ENCODE peak calls at places on chromosomes 6 and 20, in seven cellular contexts. E is neuronal stem cell, S is IMR-90, O is mesenchymal stem cell, G is H9, U is H1, K is trophoblast cell. R is an unnamed sample.

GRCh38 chr6:11224252-11224965 is 8.1 kb downstream of the NEDD9 start:
- DNase-seq in E (no peak), S (peak), O (peak), K (no peak), G (no peak), U (no peak), R (no peak)

GRCh38 chr6:110761371-110761770 is 53.9 kb downstream of the CDK19 start:
- DNase-seq in O (peak), U (no peak), G (no peak), K (peak), E (no peak), S (no peak), R (no peak)

GRCh38 chr6:162538643-162539064 is 188.9 kb downstream of the PRKN start:
- DNase-seq in G (no peak), E (no peak), K (no peak), S (no peak), U (no peak), O (no peak), R (no peak)

GRCh38 chr6:37538107-37538506 is 38.4 kb upstream of the CCDC167 start:
- DNase-seq in G (peak), S (no peak), U (peak), E (no peak), K (no peak), O (no peak), R (peak)

GRCh38 chr6:100468966-100469859 is 4.5 kb upstream of the SIM1 start:
- DNase-seq in G (peak), S (no peak), U (peak), E (no peak), K (no peak), O (no peak), R (no peak)

GRCh38 chr6:73704260-73704659 is 8.3 kb downstream of the CD109 start:
- DNase-seq in G (no peak), S (peak), O (peak), E (no peak), U (no peak), K (peak), R (peak)

GRCh38 chr6:30129818-30130679 is 5.9 kb upstream of the TRIM40 start:
- DNase-seq in U (no peak), E (no peak), O (no peak), K (no peak), G (no peak), S (no peak), R (no peak)

GRCh38 chr6:133191323-133191722 is 49.8 kb upstream of the EYA4 start:
- DNase-seq in K (no peak), S (no peak), U (no peak), E (no peak), O (no peak), G (no peak), R (peak)

GRCh38 chr6:9647043-9647520 is 767.8 kb downstream of the TFAP2A start:
- DNase-seq in K (peak), G (no peak), O (no peak), U (no peak), S (peak), E (no peak), R (no peak)

GRCh38 chr6:55898342-55898741 is 23.0 kb upstream of the BMP5 start:
- DNase-seq in O (peak), E (no peak), S (peak), U (no peak), K (no peak), G (no peak), R (no peak)

GRCh38 chr6:38603492-38603891 is 36.2 kb downstream of the BTBD9 start:
- DNase-seq in U (no peak), O (no peak), S (no peak), E (no peak), G (no peak), K (no peak), R (no peak)

GRCh38 chr20:52201395-52201794 is 9.8 kb upstream of the ZFP64 start:
- DNase-seq in U (no peak), S (no peak), O (no peak), G (no peak), E (no peak), K (no peak), R (no peak)

GRCh38 chr6:65113581-65113980 is 593.4 kb downstream of the EYS start:
- DNase-seq in K (no peak), U (no peak), O (peak), E (no peak), S (peak), G (no peak), R (no peak)

GRCh38 chr6:107607109-107607508 is 117.2 kb downstream of the SOBP start:
- DNase-seq in K (no peak), E (no peak), G (no peak), S (no peak), U (no peak), O (no peak), R (no peak)

GRCh38 chr6:142820336-142821016 is 124.5 kb downstream of the HIVEP2 start:
- DNase-seq in S (no peak), G (no peak), U (no peak), O (no peak), E (no peak), K (no peak), R (no peak)

GRCh38 chr6:38193051-38193450 is 373.5 kb downstream of the ZFAND3 start:
- DNase-seq in U (peak), G (peak), O (no peak), E (no peak), K (no peak), S (no peak), R (peak)

GRCh38 chr6:7589949-7590917 is at the start of gene SNRNP48:
- DNase-seq in O (peak), U (peak), E (peak), S (peak), G (peak), K (peak), R (peak)

GRCh38 chr6:7585287-7585930 is 4.6 kb upstream of the SNRNP48 start:
- DNase-seq in O (no peak), G (no peak), E (no peak), U (no peak), S (no peak), K (no peak), R (no peak)

GRCh38 chr6:7589221-7589620 is 777 bp upstream of the SNRNP48 start:
- DNase-seq in O (no peak), S (no peak), U (no peak), K (no peak), G (no peak), E (no peak), R (no peak)

GRCh38 chr6:7590918-7591302 is 912 bp downstream of the SNRNP48 start:
- DNase-seq in E (no peak), G (no peak), S (peak), O (peak), U (no peak), K (no peak), R (peak)

DNA sequence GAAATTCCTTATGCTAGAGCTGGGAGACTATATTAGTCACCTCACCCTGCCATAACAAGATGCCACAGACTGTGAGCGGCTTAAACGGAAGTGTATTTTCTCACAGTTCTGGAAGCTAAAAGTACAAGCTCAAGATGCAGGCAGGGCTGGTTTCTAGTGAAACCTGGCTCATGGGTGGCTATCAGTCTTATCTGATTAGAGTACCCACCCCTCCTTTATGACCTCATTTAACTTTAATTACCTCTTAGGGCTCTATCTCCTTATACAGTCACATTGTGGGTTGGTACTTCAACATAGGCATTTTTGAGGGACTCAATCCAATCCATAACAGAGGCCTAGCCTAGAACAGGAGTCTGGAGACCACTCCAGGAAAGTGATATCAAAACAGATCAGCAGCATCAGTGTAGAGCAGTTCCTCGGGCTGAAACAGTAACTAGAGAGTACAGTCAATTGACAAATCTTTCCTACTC is 2.3 kb upstream of the SNRNP48 start:
- DNase-seq in O (peak), U (no peak), K (peak), E (no peak), G (no peak), S (peak), R (peak)
- H2AK5ac ChIP-seq in O (no peak), U (no peak), K (no peak), E (no peak), G (no peak), S (no peak), R (no peak)

DNA sequence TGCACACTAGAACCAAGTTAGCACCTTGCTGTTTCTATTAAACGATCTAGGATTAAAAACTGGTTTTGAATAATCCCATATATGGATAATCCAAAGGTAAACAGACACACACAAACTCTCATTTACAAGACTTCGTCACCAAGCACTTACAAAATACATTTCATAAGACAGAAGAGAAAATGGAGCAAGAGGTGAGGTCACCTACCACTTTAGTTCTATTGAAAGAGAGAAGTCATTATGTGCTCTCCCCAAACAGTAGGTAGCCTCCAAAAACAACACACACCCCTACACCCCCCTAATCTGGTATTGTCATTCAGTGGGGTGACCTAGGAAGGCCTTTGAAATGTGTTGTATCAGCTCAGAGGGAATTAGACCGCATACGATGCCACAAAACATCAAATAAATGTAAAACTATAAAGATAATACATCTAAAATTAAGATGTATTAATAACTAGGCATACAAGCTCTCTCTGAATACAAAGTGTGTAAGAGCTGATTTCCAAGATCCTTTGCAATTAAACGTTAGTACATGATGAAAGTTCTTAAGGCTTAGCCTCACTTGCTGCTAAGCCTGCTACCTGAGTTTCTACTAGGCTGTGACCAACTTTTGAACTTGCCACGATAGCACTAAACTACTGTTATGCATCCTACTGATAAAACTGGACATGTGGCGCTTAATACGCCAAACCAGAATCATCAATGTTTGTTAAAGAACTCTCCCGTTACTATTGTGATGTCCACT is 1.6 kb downstream of the SRPK1 start:
- DNase-seq in O (peak), U (no peak), E (no peak), K (no peak), S (peak), G (no peak), R (no peak)
- H2AK5ac ChIP-seq in O (no peak), U (no peak), E (no peak), K (no peak), S (peak), G (no peak), R (peak)

GRCh38 chr20:7883309-7883708 is 56.9 kb downstream of the HAO1 start:
- DNase-seq in G (no peak), E (no peak), U (no peak), K (no peak), O (no peak), S (no peak), R (no peak)

GRCh38 chr20:7882076-7882475 is 58.2 kb downstream of the HAO1 start:
- DNase-seq in K (no peak), E (no peak), U (no peak), S (no peak), O (no peak), G (no peak), R (no peak)

GRCh38 chr20:7889736-7890135 is 50.5 kb downstream of the HAO1 start:
- DNase-seq in O (no peak), E (no peak), K (no peak), S (no peak), G (no peak), U (no peak), R (no peak)

GRCh38 chr20:7879883-7880282 is 60.4 kb downstream of the HAO1 start:
- DNase-seq in K (no peak), U (no peak), E (no peak), S (peak), G (no peak), O (peak), R (no peak)

GRCh38 chr20:7883741-7884140 is 56.5 kb downstream of the HAO1 start:
- DNase-seq in K (no peak), S (no peak), G (no peak), U (no peak), O (no peak), E (no peak), R (no peak)
- H2AK5ac ChIP-seq in K (no peak), S (no peak), G (no peak), U (no peak), O (no peak), E (no peak), R (no peak)

GRCh38 chr20:8487715-8488114 is 355.6 kb downstream of the PLCB1 start:
- DNase-seq in G (no peak), E (no peak), S (no peak), U (no peak), O (no peak), K (no peak), R (no peak)

GRCh38 chr20:8489094-8489883 is 357.2 kb downstream of the PLCB1 start:
- DNase-seq in E (no peak), K (no peak), U (no peak), G (no peak), O (no peak), S (no peak), R (no peak)

GRCh38 chr20:8490076-8490830 is 358.2 kb downstream of the PLCB1 start:
- DNase-seq in O (no peak), K (no peak), G (no peak), S (peak), U (no peak), E (no peak), R (no peak)

GRCh38 chr20:8492182-8492581 is 360.1 kb downstream of the PLCB1 start:
- DNase-seq in U (no peak), S (no peak), E (no peak), G (no peak), O (no peak), K (no peak), R (no peak)
- H2AK5ac ChIP-seq in U (no peak), S (no peak), E (no peak), G (no peak), O (no peak), K (no peak), R (no peak)

GRCh38 chr6:124982669-124983068 is 20.4 kb downstream of the RNF217 start:
- DNase-seq in S (no peak), U (no peak), G (no peak), E (no peak), K (no peak), O (no peak), R (no peak)
- H2AK5ac ChIP-seq in S (peak), U (no peak), G (no peak), E (no peak), K (no peak), O (no peak), R (no peak)

DNA sequence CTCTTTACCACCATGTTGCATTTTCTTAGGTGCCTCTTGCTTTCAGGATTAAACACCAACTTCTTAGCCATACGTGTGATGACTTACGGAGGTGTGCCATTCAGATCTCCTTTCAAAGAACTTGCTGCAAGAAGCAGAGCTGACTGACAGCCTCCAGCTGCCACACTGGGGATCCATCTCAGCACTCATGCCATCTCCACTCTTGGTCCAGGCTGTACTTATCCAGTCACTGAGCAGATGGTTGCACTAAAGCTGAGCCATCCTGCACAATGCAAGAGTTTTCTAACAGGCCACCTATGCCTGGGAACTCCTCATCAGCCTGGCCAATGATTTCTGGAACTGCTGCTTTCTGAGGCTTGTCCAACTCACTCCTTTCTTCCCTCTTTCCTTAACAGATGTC is 31.4 kb upstream of the KIF6 start:
- DNase-seq in E (no peak), U (no peak), K (no peak), O (no peak), S (no peak), G (no peak), R (no peak)
- H2AK5ac ChIP-seq in E (no peak), U (no peak), K (no peak), O (no peak), S (no peak), G (no peak), R (no peak)

GRCh38 chr6:89204096-89204495 is 13.1 kb downstream of the GABRR1 start:
- DNase-seq in S (no peak), G (no peak), K (no peak), U (no peak), E (no peak), O (no peak), R (no peak)

GRCh38 chr6:89200706-89201215 is 16.4 kb downstream of the GABRR1 start:
- DNase-seq in G (no peak), K (no peak), O (no peak), S (no peak), U (no peak), E (no peak), R (no peak)

GRCh38 chr6:89198235-89198634 is 18.9 kb downstream of the GABRR1 start:
- DNase-seq in K (no peak), G (no peak), O (no peak), E (no peak), U (no peak), S (no peak), R (peak)

GRCh38 chr6:89197141-89197540 is 20.0 kb downstream of the GABRR1 start:
- DNase-seq in E (no peak), S (no peak), U (no peak), K (no peak), G (no peak), O (no peak), R (no peak)

GRCh38 chr6:89199571-89199970 is 17.6 kb downstream of the GABRR1 start:
- DNase-seq in K (no peak), G (no peak), S (no peak), E (no peak), U (no peak), O (no peak), R (no peak)
- H2AK5ac ChIP-seq in K (no peak), G (no peak), S (no peak), E (no peak), U (no peak), O (no peak), R (no peak)

GRCh38 chr6:123931928-123932327 is 128.3 kb downstream of the NKAIN2 start:
- DNase-seq in U (no peak), K (no peak), G (no peak), O (no peak), S (no peak), E (no peak), R (no peak)
- H2AK5ac ChIP-seq in U (no peak), K (no peak), G (no peak), O (no peak), S (no peak), E (no peak), R (no peak)

GRCh38 chr6:164505425-164505824 is 804.0 kb downstream of the C6orf118 start:
- DNase-seq in O (no peak), E (no peak), U (no peak), G (no peak), K (no peak), S (no peak), R (no peak)
- H2AK5ac ChIP-seq in O (no peak), E (no peak), U (no peak), G (no peak), K (no peak), S (no peak), R (no peak)